ENCODE peak calls at places on chromosomes 3 and 15, in eight cellular contexts. Y is neuronal stem cell, E is T-helper 2 cell, F is GM12892, A is HL-60, X is fibroblast of the aortic adventitia, N is Calu3, U is NCI-H748 treated with DMSO at 0.1 percent for 48 hours. P is an unnamed sample.

GRCh38 chr3:40924559-40925058 is 274.7 kb upstream of the CTNNB1 start:
- DNase-seq in A (no peak), F (no peak), E (no peak), X (no peak), Y (no peak), N (no peak), U (peak; percentile 79), P (no peak)

GRCh38 chr3:143441772-143442171 is 322.2 kb downstream of the CHST2 start:
- DNase-seq in U (no peak), A (no peak), X (no peak), E (no peak), Y (no peak), F (no peak), N (no peak), P (no peak)

GRCh38 chr3:50260027-50260941 is 8.7 kb upstream of the SEMA3B start:
- DNase-seq in F (peak; percentile 100), U (peak; percentile 74), A (peak; percentile 76), Y (peak; percentile 96), X (peak; percentile 85), E (peak; percentile 72), N (peak; percentile 96), P (peak; percentile 68)

GRCh38 chr3:49399467-49399866 is 12.3 kb downstream of the RHOA start:
- DNase-seq in Y (no peak), N (no peak), X (no peak), F (no peak), U (no peak), E (no peak), A (no peak), P (no peak)

GRCh38 chr3:169945313-169945712 is 21.3 kb upstream of the SEC62 start:
- DNase-seq in U (no peak), F (no peak), X (no peak), E (no peak), A (peak; percentile 84), N (no peak), Y (no peak), P (no peak)

GRCh38 chr3:186413615-186414415 is 51.8 kb upstream of the DGKG start:
- DNase-seq in N (peak; percentile 59), F (no peak), A (peak; percentile 29), E (no peak), X (peak; percentile 2), Y (peak; percentile 20), U (no peak), P (peak; percentile 4)

GRCh38 chr3:64634461-64634860 is 53.3 kb downstream of the ADAMTS9 start:
- DNase-seq in U (no peak), Y (no peak), F (no peak), E (no peak), A (no peak), X (no peak), N (no peak), P (no peak)

GRCh38 chr15:92120082-92120481 is 266.6 kb downstream of the SLCO3A1 start:
- DNase-seq in E (no peak), F (no peak), A (no peak), Y (no peak), N (no peak), U (no peak), X (peak; percentile 54), P (no peak)

GRCh38 chr3:25457642-25458419 is 29.8 kb downstream of the RARB start:
- DNase-seq in A (no peak), U (no peak), N (no peak), F (no peak), Y (no peak), E (no peak), X (no peak), P (peak; percentile 14)

GRCh38 chr15:81225161-81225671 is 28.5 kb downstream of the IL16 start:
- DNase-seq in E (no peak), U (no peak), X (peak; percentile 16), N (no peak), Y (no peak), A (no peak), F (no peak), P (no peak)

GRCh38 chr15:77525907-77526581 is 105.4 kb downstream of the HMG20A start:
- DNase-seq in Y (no peak), F (no peak), X (no peak), U (no peak), A (no peak), N (no peak), E (no peak), P (no peak)

GRCh38 chr3:68089572-68089991 is 435.2 kb upstream of the SUCLG2 start:
- DNase-seq in X (no peak), U (no peak), N (peak; percentile 37), F (no peak), E (no peak), A (no peak), Y (no peak), P (no peak)

GRCh38 chr3:179613807-179614206 is 9.2 kb downstream of the NDUFB5 start:
- DNase-seq in Y (no peak), X (peak; percentile 70), A (no peak), N (no peak), F (no peak), U (no peak), E (no peak), P (no peak)

GRCh38 chr3:138442433-138442832 is 8.0 kb downstream of the ESYT3 start:
- DNase-seq in A (no peak), U (no peak), Y (no peak), F (no peak), N (peak; percentile 42), X (no peak), E (no peak), P (peak; percentile 35)

GRCh38 chr3:127750226-127751031 is 71.9 kb downstream of the MGLL start:
- DNase-seq in U (no peak), E (no peak), X (peak; percentile 83), Y (no peak), A (no peak), N (no peak), F (peak; percentile 51), P (no peak)

GRCh38 chr15:27833974-27834373 is 265.1 kb downstream of the OCA2 start:
- DNase-seq in X (no peak), F (no peak), E (no peak), Y (no peak), U (no peak), N (no peak), A (no peak), P (no peak)

GRCh38 chr3:71725279-71725991 is at the start of gene EIF4E3:
- DNase-seq in E (peak; percentile 30), N (peak; percentile 26), U (no peak), Y (peak; percentile 45), F (peak; percentile 51), X (no peak), A (no peak), P (peak; percentile 54)

GRCh38 chr15:59993950-59994401 is 10.1 kb upstream of the FOXB1 start:
- DNase-seq in X (no peak), U (no peak), N (peak; percentile 69), F (no peak), A (no peak), Y (peak; percentile 46), E (no peak), P (no peak)

GRCh38 chr3:147630921-147631320 is 221.8 kb downstream of the ZIC1 start:
- DNase-seq in F (no peak), A (no peak), N (no peak), E (no peak), X (no peak), U (no peak), Y (no peak), P (no peak)

GRCh38 chr3:73687081-73688004 is 62.6 kb upstream of the PDZRN3 start:
- DNase-seq in N (no peak), E (no peak), Y (no peak), U (no peak), X (peak; percentile 28), A (no peak), F (no peak), P (no peak)

GRCh38 chr3:184129012-184129411 is 6.1 kb upstream of the EIF2B5 start:
- DNase-seq in X (peak; percentile 62), E (no peak), A (no peak), N (peak; percentile 55), Y (peak; percentile 31), F (no peak), U (no peak), P (no peak)

GRCh38 chr3:171260430-171260829 is 199.8 kb downstream of the TNIK start:
- DNase-seq in N (no peak), X (no peak), U (no peak), E (no peak), A (no peak), Y (no peak), F (no peak), P (no peak)

GRCh38 chr15:82532383-82532990 is 7.8 kb downstream of the RPS17 start:
- DNase-seq in E (no peak), N (no peak), F (no peak), Y (no peak), A (no peak), U (no peak), X (no peak), P (no peak)

GRCh38 chr3:27792869-27793268 is 70.7 kb upstream of the EOMES start:
- DNase-seq in A (no peak), E (no peak), Y (no peak), N (no peak), F (no peak), X (no peak), U (no peak), P (no peak)